ENCODE peak calls at places on chromosome 21, in five cellular contexts. W is kidney epithelial cell, Y is fibroblast of the aortic adventitia, X is fibroblast of lung, T is sigmoid colon. F is an unnamed sample.

GRCh38 chr21:41319273-41319672 is 2.7 kb downstream of the FAM3B start:
- DNase-seq in W (no peak), Y (no peak), T (no peak), X (no peak), F (no peak)

GRCh38 chr21:41639336-41639735 is 127.5 kb downstream of the RIPK4 start:
- DNase-seq in X (no peak), T (no peak), Y (no peak), W (no peak), F (no peak)

GRCh38 chr21:36511484-36512227 is 31.7 kb upstream of the CLDN14 start:
- DNase-seq in X (no peak), T (no peak), Y (peak), W (no peak), F (peak)

GRCh38 chr21:41611966-41612606 is 104.1 kb upstream of the TMPRSS2 start:
- DNase-seq in T (peak), Y (peak), W (no peak), X (no peak), F (no peak)

GRCh38 chr21:16650984-16651383 is 861.9 kb upstream of the CXADR start:
- DNase-seq in Y (no peak), T (no peak), W (no peak), X (no peak), F (no peak)

GRCh38 chr21:16425297-16425696 is 695.5 kb downstream of the USP25 start:
- DNase-seq in X (no peak), W (no peak), T (no peak), Y (peak), F (no peak)

GRCh38 chr21:43021191-43021590 is 46.8 kb downstream of the PKNOX1 start:
- DNase-seq in Y (no peak), T (no peak), X (no peak), W (no peak), F (no peak)

GRCh38 chr21:25568230-25568629 is 39.1 kb downstream of the MRPL39 start:
- DNase-seq in Y (peak), X (peak), W (no peak), T (peak), F (peak)

GRCh38 chr21:43210454-43211084 is 41.8 kb downstream of the CRYAA start:
- DNase-seq in T (peak), X (no peak), W (no peak), Y (no peak), F (no peak)

GRCh38 chr21:37636152-37636860 is 269.7 kb downstream of the DYRK1A start:
- DNase-seq in X (peak), Y (peak), T (no peak), W (peak), F (peak)

GRCh38 chr21:16007933-16008332 is 278.2 kb downstream of the USP25 start:
- DNase-seq in W (no peak), Y (no peak), X (peak), T (no peak), F (no peak)

GRCh38 chr21:36135391-36136094 is 664 bp downstream of the CBR3 start:
- DNase-seq in Y (peak), X (peak), T (peak), W (no peak), F (peak)

GRCh38 chr21:41865002-41865777 is 14.0 kb downstream of the PRDM15 start:
- DNase-seq in X (no peak), T (no peak), W (no peak), Y (no peak), F (no peak)

GRCh38 chr21:41928621-41929220 is 25.1 kb downstream of the C2CD2 start:
- DNase-seq in W (no peak), T (peak), X (no peak), Y (no peak), F (no peak)

GRCh38 chr21:26736449-26736848 is 108.8 kb downstream of the ADAMTS1 start:
- DNase-seq in X (no peak), T (no peak), W (no peak), Y (no peak), F (no peak)

GRCh38 chr21:26154776-26155175 is 15.8 kb downstream of the APP start:
- DNase-seq in Y (no peak), W (no peak), X (no peak), T (no peak), F (no peak)

GRCh38 chr21:32423320-32423719 is 10.8 kb downstream of the EVA1C start:
- DNase-seq in W (no peak), X (peak), T (no peak), Y (peak), F (peak)

GRCh38 chr21:41425954-41426655 is at the start of gene MX1:
- DNase-seq in T (peak), W (no peak), X (peak), Y (peak), F (peak)

GRCh38 chr21:30216041-30216723 is at the start of gene CLDN8:
- DNase-seq in Y (no peak), W (no peak), T (no peak), X (no peak), F (no peak)

GRCh38 chr21:37263827-37264226 is 3.3 kb downstream of the VPS26C start:
- DNase-seq in X (no peak), W (no peak), Y (no peak), T (no peak), F (no peak)

GRCh38 chr21:16891821-16892220 is 621.0 kb upstream of the CXADR start:
- DNase-seq in W (no peak), X (peak), Y (peak), T (no peak), F (peak)

GRCh38 chr21:26389971-26390641 is 183.0 kb downstream of the CYYR1 start:
- DNase-seq in T (no peak), Y (peak), X (peak), W (peak), F (peak)

GRCh38 chr21:23963454-23963853 is 1643.8 kb downstream of the MRPL39 start:
- DNase-seq in X (no peak), W (no peak), Y (no peak), T (no peak), F (no peak)

GRCh38 chr21:41333752-41334151 is 17.2 kb downstream of the FAM3B start:
- DNase-seq in W (no peak), T (no peak), X (no peak), Y (no peak), F (no peak)

GRCh38 chr21:43634618-43635017 is 24.7 kb downstream of the HSF2BP start:
- DNase-seq in T (no peak), X (no peak), W (no peak), Y (no peak), F (no peak)

GRCh38 chr21:41710823-41711160 is 56.1 kb downstream of the RIPK4 start:
- DNase-seq in Y (no peak), X (no peak), T (no peak), W (no peak), F (no peak)

GRCh38 chr21:25733859-25734653 is 648 bp downstream of the ATP5PF start:
- DNase-seq in Y (peak), T (no peak), W (no peak), X (peak), F (peak)

GRCh38 chr21:26165331-26165730 is 5.2 kb downstream of the APP start:
- DNase-seq in Y (peak), T (no peak), X (no peak), W (no peak), F (no peak)

GRCh38 chr21:36587388-36587787 is 107.5 kb upstream of the CLDN14 start:
- DNase-seq in W (no peak), X (no peak), T (no peak), Y (no peak), F (peak)

GRCh38 chr21:42706765-42707164 is 53.3 kb downstream of the PDE9A start:
- DNase-seq in Y (no peak), W (no peak), X (no peak), T (peak), F (no peak)

GRCh38 chr21:41677671-41678015 is 89.2 kb downstream of the RIPK4 start:
- DNase-seq in W (no peak), X (no peak), Y (no peak), T (no peak), F (no peak)

GRCh38 chr21:31450971-31451370 is 106.9 kb upstream of the TIAM1 start:
- DNase-seq in X (no peak), Y (no peak), T (no peak), W (no peak), F (no peak)

DNA sequence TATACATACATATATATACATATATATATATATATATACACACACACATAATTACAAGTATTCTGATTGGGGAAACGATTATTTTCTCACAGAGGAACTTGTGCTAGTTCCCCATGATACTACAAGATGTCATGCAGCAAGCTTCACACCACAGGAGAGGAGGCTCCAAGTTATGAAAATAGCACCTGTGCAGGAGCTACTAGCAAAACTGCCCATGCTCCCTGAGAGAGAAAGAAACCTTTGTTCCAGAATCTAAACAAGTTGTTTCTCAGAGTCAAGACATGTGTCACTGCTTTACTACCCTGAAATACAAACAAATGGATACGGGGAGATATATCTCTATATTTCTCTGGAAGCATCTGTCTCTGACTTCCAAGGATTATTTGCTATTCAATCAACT is 929.4 kb downstream of the LTN1 start:
- DNase-seq in W (no peak), T (no peak), X (no peak), Y (no peak), F (no peak)
- TF ChIP-seq CTCF in W (no peak), T (no peak), X (no peak), Y (no peak), F (no peak)

DNA sequence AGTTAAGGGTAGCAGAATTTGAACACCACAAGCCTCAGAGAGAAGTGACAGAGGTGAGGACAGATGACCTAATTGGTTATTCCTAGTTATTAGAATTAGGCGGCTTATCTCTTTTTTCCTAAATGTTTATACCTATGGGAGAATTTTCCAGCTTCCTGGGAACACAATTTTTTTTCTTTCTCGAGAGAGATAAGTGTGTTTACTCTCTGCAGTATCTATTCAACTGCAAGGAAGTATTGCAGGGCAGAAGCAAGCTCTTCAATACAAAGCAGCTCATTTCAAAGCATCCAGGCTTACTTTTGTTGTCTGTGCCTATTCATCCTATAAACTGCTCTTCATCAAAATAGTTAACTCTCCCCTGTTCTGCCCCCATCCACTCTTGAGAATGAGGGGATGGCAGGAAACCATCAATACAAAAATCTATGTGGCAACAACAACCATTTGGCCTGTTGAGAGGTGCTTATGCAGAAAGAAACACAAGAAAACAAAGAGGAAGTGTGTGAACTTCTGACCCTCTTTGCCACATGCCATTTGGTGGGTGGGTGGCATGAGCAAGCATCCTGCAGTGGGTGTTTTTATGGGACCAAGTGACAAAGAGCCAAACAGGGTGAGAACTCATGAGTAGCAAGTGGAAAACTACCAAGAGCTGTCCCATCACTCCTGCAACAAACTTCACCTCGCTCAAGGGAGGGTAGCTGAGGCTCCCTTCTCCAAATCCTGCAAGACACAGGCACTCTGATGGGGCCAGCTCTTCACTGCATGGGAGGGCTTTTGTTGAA is 50.6 kb upstream of the MRPS6 start:
- DNase-seq in T (peak), W (no peak), X (no peak), Y (no peak), F (no peak)
- H3K4me3 ChIP-seq in T (no peak), W (no peak), X (no peak), Y (no peak), F (no peak)

DNA sequence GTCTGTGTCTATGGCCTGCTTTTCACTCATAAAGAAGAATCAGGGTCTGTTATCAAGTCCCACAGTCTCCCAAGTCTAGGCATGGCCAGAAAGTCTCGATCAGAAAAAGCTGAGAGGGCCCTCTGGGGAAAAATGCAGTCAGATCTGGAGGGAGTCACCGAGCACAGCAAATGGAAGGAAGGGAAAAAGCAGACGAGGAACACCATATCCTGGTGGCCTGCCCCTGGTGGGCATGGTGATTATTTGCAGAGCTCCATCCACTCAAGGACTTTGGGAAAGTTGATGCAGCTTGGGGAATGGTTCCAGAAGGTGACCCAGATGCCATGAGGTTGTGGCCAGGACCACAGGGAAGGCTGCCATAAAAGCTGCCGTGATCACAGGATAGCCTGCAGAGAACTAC is 189.1 kb downstream of the CLIC6 start:
- DNase-seq in Y (no peak), W (no peak), T (no peak), X (no peak), F (no peak)
- TF ChIP-seq CTCF in Y (peak), W (peak), T (no peak), X (peak), F (peak)

GRCh38 chr21:39452207-39452964 is 616 bp downstream of the SH3BGR start:
- DNase-seq in Y (peak), T (no peak), W (no peak), X (peak), F (peak)
- H3K4me3 ChIP-seq in Y (peak), T (peak), W (no peak), X (peak), F (no peak)

DNA sequence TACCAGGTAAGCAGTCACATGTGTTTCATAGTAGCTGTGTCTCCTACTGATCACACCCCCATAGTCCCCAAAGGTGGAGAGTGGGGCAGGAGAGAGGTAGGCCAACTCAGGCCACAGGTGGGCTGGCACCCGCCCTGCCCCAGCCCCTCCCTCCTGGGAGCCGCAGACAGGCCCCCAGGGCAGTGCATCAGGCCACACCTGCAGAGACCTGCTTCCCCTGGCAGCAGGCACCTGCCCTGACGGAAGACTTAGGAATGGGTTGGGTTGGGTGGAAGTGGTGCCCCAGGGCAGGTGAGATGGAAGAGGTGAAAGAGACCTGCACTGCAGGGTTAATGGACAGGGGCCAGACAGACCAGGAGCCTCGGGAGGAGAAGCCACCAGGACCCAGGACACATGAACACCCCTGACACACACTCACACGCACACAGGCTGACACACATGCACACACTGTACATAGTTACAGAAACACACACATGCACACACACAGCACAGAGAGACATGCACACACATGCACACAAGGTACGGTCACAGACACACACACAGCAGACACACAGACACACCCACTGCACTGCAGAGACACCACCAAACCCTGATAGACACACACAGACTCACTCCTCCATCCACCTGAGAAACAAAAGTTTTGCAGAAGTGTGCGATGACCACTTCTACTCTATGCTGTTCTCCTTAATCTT is 1.7 kb upstream of the COL18A1 start:
- DNase-seq in X (no peak), W (no peak), T (peak), Y (no peak), F (no peak)
- TF ChIP-seq CTCF in X (no peak), W (no peak), T (no peak), Y (no peak), F (no peak)

GRCh38 chr21:40049959-40050290 is 182.7 kb downstream of the PCP4 start:
- DNase-seq in X (no peak), W (no peak), T (no peak), Y (no peak), F (no peak)

GRCh38 chr21:40054403-40054802 is 187.2 kb downstream of the PCP4 start:
- DNase-seq in Y (no peak), T (peak), W (peak), X (no peak), F (no peak)

GRCh38 chr21:40053007-40053406 is 185.8 kb downstream of the PCP4 start:
- DNase-seq in X (no peak), T (peak), Y (no peak), W (no peak), F (no peak)

GRCh38 chr21:40051801-40052200 is 184.6 kb downstream of the PCP4 start:
- DNase-seq in T (no peak), W (no peak), X (no peak), Y (no peak), F (no peak)

DNA sequence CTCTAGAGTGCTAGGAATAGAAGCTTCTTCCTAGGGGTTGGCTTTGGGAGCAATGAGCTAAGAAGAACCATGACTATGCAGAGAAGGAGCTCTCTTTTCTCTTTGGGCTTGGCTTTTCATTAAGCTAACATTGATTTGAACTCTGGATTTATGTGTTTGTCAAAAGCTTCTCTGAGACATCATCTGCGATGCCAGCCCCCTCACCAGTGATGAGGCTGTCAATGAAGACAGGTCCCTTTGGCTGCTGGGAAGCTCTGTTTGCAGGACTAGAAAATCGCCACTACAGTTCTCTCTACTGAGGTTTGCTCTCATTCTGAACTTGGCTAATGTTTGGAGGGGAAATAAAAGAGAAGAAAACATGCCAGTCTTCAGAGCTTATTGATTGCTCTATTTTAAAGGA is 185.0 kb downstream of the PCP4 start:
- DNase-seq in T (no peak), W (no peak), X (no peak), Y (no peak), F (no peak)
- H3K4me3 ChIP-seq in T (no peak), W (no peak), X (no peak), Y (no peak), F (no peak)

DNA sequence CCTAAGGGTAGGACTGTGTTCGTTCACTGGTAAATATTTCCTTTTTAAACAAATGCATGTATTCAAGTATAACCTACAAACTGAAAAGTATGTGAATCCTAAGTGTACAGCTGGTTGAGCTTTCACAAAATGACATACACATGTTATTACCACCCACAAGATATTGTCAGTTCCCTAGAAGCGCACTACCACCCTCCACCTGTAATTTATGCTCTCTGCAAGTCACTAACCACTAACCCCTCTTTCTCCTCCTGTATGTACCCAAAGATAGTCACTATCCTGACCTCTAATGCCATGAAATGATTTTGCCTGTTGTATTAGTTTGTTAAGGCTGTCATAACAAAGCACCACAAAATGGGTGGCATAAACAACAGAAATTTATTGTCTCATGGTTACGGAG is 82.8 kb upstream of the CHODL start:
- DNase-seq in W (no peak), Y (no peak), X (no peak), T (no peak), F (no peak)
- TF ChIP-seq CTCF in W (no peak), Y (no peak), X (no peak), T (no peak), F (no peak)

F was measured in cardiac fibroblast.